ENCODE peak calls at places on chromosome 2, in four cellular contexts. X is stomach, T is tibial nerve, F is SK-N-SH. G is an unnamed sample. For H3K27me3, the result is how much of the 10 kb centered on the place peaks cover.

GRCh38 chr2:232382331-232383225 is 4.0 kb downstream of the ALPP start:
- DNase-seq in X (no peak), T (no peak), F (no peak), G (peak)

GRCh38 chr2:78676921-78677696 is 348.4 kb upstream of the REG3G start:
- DNase-seq in X (no peak), T (no peak), F (no peak), G (no peak)

GRCh38 chr2:209772316-209772715 is 684 bp downstream of the UNC80 start:
- DNase-seq in X (no peak), T (no peak), F (peak), G (no peak)

GRCh38 chr2:42809131-42809875 is 16.9 kb upstream of the HAAO start:
- DNase-seq in X (no peak), T (no peak), F (peak), G (peak)

GRCh38 chr2:239944706-239945551 is 80.2 kb downstream of the NDUFA10 start:
- DNase-seq in X (no peak), T (no peak), F (no peak), G (peak)

GRCh38 chr2:109562421-109562820 is 51.3 kb downstream of the SEPTIN10 start:
- DNase-seq in X (no peak), T (no peak), F (no peak), G (no peak)

GRCh38 chr2:199603748-199604291 is 146.1 kb upstream of the SATB2 start:
- DNase-seq in X (no peak), T (no peak), F (peak), G (no peak)

GRCh38 chr2:208609166-208609804 is 202.7 kb downstream of the PTH2R start:
- DNase-seq in X (no peak), T (no peak), F (no peak), G (no peak)

GRCh38 chr2:158748925-158749590 is 46.1 kb upstream of the DAPL1 start:
- DNase-seq in X (no peak), T (no peak), F (no peak), G (no peak)

GRCh38 chr2:158745866-158746382 is 49.2 kb upstream of the DAPL1 start:
- DNase-seq in X (no peak), T (no peak), F (no peak), G (no peak)

GRCh38 chr2:158746488-158746887 is 48.6 kb upstream of the DAPL1 start:
- DNase-seq in X (no peak), T (no peak), F (no peak), G (no peak)

GRCh38 chr2:158745067-158745865 is 49.9 kb upstream of the DAPL1 start:
- DNase-seq in X (no peak), T (no peak), F (peak), G (peak)

DNA sequence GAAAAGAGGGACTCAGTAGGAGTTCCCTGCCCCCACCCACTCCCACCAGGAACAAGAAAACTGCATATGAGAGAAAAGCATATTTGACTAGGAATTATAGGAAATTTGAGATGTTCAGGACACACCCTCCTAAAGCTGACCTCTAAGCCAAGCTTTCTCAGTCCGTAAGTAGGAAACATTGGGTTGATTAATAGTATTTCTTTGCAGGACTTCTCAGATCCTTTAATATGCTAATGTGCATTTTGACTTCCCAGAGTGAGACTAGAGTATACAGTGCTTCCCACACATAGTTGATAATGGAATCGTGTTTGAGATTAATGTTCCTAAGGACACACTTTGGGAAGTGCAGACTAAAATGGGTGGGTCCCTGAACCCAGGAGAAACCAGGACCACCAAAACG is 47.8 kb upstream of the DAPL1 start:
- DNase-seq in X (no peak), T (no peak), F (no peak), G (no peak)
- H3K27me3 ChIP-seq in X (under half), T (under half), F (under half), G (under half)

GRCh38 chr2:98180456-98180855 is 93.5 kb downstream of the VWA3B start:
- DNase-seq in X (no peak), T (no peak), F (no peak), G (no peak)

GRCh38 chr2:98170076-98170475 is 83.1 kb downstream of the VWA3B start:
- DNase-seq in X (no peak), T (no peak), F (no peak), G (no peak)

GRCh38 chr2:98172951-98173350 is 86.0 kb downstream of the VWA3B start:
- DNase-seq in X (no peak), T (no peak), F (no peak), G (no peak)

GRCh38 chr2:98172150-98172765 is 85.3 kb downstream of the VWA3B start:
- DNase-seq in X (no peak), T (no peak), F (no peak), G (no peak)

GRCh38 chr2:98175811-98176210 is 88.8 kb downstream of the VWA3B start:
- DNase-seq in X (no peak), T (no peak), F (no peak), G (no peak)
- TF ChIP-seq CTCF in X (no peak), T (no peak), F (no peak), G (no peak)

DNA sequence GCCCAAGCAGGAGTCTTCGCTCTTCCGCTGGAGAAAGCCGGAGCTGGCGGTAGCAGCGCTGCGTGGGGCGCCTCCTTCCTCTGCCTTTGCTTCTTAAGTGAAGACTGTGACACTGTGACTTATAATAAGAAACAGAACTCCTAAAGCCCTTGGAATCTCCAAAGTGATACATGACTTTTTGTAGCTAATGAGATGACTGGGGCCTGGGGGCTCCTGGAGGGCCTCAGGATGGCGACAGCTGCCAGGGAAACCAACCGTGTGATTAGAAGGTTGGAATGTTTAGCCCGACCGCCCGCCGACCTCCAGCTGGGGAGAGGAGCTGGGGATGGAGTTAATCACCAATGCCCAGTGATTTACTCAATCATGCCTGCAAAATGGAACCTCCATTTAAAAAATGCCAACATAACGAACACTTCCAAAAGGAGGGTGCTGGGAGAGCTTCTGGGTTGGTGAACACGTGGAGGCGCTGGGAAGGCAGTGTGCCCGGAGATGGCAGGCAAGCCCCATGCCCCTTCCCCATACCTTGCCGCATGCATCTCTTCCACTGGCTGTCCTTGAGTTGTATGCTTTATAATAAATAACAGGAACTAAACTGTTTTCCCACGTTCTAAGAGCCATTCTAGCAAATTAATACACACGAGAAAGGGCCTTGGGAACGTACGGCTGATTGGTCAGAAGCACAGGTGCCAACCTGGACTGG is 29.0 kb upstream of the MAL start:
- DNase-seq in X (no peak), T (no peak), F (no peak), G (no peak)
- TF ChIP-seq EP300 in X (no peak), T (no peak), F (no peak), G (no peak)

GRCh38 chr2:56179931-56180330 is 3.9 kb upstream of the CCDC85A start:
- DNase-seq in X (no peak), T (no peak), F (no peak), G (no peak)
- H3K27me3 ChIP-seq in X (under half), T (under half), F (under half), G (under half)

DNA sequence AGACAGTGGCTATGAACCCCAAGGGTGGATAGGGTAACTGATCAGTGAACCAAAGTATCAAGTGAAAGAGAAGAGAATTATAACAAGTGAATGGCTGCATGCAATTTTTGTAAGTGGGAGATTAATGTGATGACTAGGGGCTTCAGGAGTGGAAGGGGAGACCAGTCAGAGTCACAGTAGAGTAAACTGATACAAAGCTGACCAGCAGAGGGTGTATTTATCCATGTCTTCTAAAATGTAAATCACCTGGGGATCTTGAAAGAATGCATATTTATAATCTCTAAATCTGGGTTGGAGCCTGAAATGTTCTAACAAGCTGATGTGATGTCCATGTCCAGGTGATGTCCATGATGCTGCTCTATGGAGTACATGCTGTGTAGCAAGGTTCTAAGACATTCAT is 1351.3 kb upstream of the CHAC2 start:
- DNase-seq in X (no peak), T (no peak), F (no peak), G (no peak)
- TF ChIP-seq CTCF in X (no peak), T (no peak), F (peak), G (no peak)

GRCh38 chr2:238439093-238439849 is 12.5 kb downstream of the ASB1 start:
- DNase-seq in X (peak), T (no peak), F (no peak), G (no peak)
- TF ChIP-seq EP300 in X (no peak), T (no peak), F (no peak), G (no peak)

GRCh38 chr2:19027621-19028020 is 330.8 kb downstream of the OSR1 start:
- DNase-seq in X (no peak), T (no peak), F (no peak), G (no peak)
- H3K27me3 ChIP-seq in X (under half), T (under half), F (under half), G (under half)

DNA sequence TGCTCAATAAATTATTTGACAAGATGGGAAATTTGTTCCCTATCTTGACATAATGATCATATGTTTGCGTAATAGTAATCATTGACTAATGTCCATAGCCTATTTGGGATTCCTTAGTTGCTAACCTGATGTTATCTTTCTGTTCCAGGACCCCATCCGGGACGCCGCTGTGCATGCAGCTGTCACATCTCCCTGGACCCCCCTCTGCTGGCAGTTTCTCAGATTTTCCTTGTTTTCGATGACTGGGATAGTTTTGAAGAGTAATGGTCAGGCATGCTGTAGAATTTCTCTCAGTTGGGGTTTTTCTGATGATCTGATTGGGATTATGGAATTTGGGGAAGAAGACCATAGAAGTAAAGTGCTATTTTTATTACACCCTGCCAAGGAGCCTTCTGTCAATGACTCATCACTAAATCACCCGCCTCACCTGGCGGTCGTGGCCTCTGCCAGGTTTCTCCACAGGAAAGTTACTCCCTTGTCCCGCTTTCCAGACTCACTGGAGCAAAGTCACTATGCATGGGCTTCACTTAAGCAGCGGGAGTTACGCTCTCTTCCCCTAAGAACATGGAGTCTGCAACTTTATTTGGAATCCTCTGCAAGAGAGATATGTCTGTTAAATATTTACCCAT is 19.9 kb upstream of the TMEM18 start:
- DNase-seq in X (no peak), T (no peak), F (no peak), G (no peak)
- TF ChIP-seq CTCF in X (no peak), T (no peak), F (no peak), G (no peak)

G was measured in upper lobe of left lung.